ENCODE peak calls at places on chromosomes 6 and 20, in eight cellular contexts. U, E, A, H, S, C, D and K are unnamed samples.

GRCh38 chr20:61662226-61662945 is 403.3 kb downstream of the TAF4 start:
- DNase-seq in U (peak), E (no peak), A (no peak), H (no peak), S (no peak), C (peak), D (no peak), K (no peak)

GRCh38 chr20:48202774-48203173 is 417.5 kb upstream of the SULF2 start:
- DNase-seq in U (no peak), E (no peak), A (no peak), H (no peak), S (no peak), C (no peak), D (no peak), K (no peak)

GRCh38 chr20:57977588-57977987 is 250.9 kb downstream of the ANKRD60 start:
- DNase-seq in U (no peak), E (no peak), A (no peak), H (no peak), S (no peak), C (no peak), D (no peak), K (no peak)

GRCh38 chr6:5031150-5031549 is 27.3 kb upstream of the RPP40 start:
- DNase-seq in U (no peak), E (no peak), A (no peak), H (no peak), S (no peak), C (no peak), D (no peak), K (no peak)

GRCh38 chr6:13217206-13217905 is 111.0 kb downstream of the TBC1D7 start:
- DNase-seq in U (no peak), E (no peak), A (no peak), H (no peak), S (no peak), C (no peak), D (no peak), K (no peak)

GRCh38 chr20:20367681-20368413 is at the start of gene INSM1:
- DNase-seq in U (no peak), E (no peak), A (no peak), H (no peak), S (no peak), C (no peak), D (no peak), K (no peak)

GRCh38 chr6:170459451-170459850 is 93.7 kb downstream of the PSMB1 start:
- DNase-seq in U (peak), E (peak), A (no peak), H (no peak), S (no peak), C (no peak), D (no peak), K (no peak)

GRCh38 chr6:55276745-55277627 is 50.3 kb upstream of the GFRAL start:
- DNase-seq in U (peak), E (peak), A (no peak), H (no peak), S (peak), C (peak), D (no peak), K (no peak)

GRCh38 chr6:8088886-8089285 is 13.5 kb downstream of the EEF1E1 start:
- DNase-seq in U (no peak), E (no peak), A (no peak), H (no peak), S (no peak), C (no peak), D (no peak), K (no peak)

GRCh38 chr6:157158897-157159296 is 164.4 kb downstream of the TMEM242 start:
- DNase-seq in U (no peak), E (no peak), A (no peak), H (no peak), S (no peak), C (no peak), D (no peak), K (no peak)

GRCh38 chr6:36780517-36781210 is 58.6 kb downstream of the CPNE5 start:
- DNase-seq in U (no peak), E (no peak), A (no peak), H (no peak), S (peak), C (no peak), D (no peak), K (no peak)

GRCh38 chr6:10891960-10892359 is 5.1 kb downstream of the SYCP2L start:
- DNase-seq in U (no peak), E (no peak), A (no peak), H (no peak), S (no peak), C (no peak), D (no peak), K (no peak)

GRCh38 chr20:53735536-53736050 is 142.0 kb upstream of the ZNF217 start:
- DNase-seq in U (peak), E (peak), A (no peak), H (no peak), S (no peak), C (peak), D (no peak), K (no peak)

GRCh38 chr6:84791233-84791632 is 26.8 kb upstream of the TBX18 start:
- DNase-seq in U (no peak), E (no peak), A (no peak), H (no peak), S (no peak), C (no peak), D (no peak), K (no peak)

GRCh38 chr6:74137910-74138309 is 441.9 kb downstream of the CD109 start:
- DNase-seq in U (no peak), E (peak), A (no peak), H (no peak), S (no peak), C (no peak), D (no peak), K (no peak)

GRCh38 chr6:134990262-134990661 is 40.4 kb upstream of the ALDH8A1 start:
- DNase-seq in U (no peak), E (no peak), A (no peak), H (no peak), S (no peak), C (no peak), D (no peak), K (no peak)

GRCh38 chr20:3082306-3082951 is 2.1 kb downstream of the AVP start:
- DNase-seq in U (no peak), E (no peak), A (no peak), H (no peak), S (no peak), C (no peak), D (no peak), K (no peak)

GRCh38 chr20:59939052-59939878 is 840 bp downstream of the PPP1R3D start:
- DNase-seq in U (no peak), E (no peak), A (peak), H (no peak), S (peak), C (no peak), D (no peak), K (peak)

GRCh38 chr6:10429638-10430427 is 15.0 kb upstream of the TFAP2A start:
- DNase-seq in U (no peak), E (no peak), A (no peak), H (no peak), S (peak), C (no peak), D (no peak), K (no peak)

GRCh38 chr20:57618766-57619052 is 1.5 kb downstream of the ZBP1 start:
- DNase-seq in U (no peak), E (no peak), A (no peak), H (no peak), S (peak), C (no peak), D (no peak), K (no peak)

GRCh38 chr6:13428528-13429405 is 58.6 kb downstream of the GFOD1 start:
- DNase-seq in U (no peak), E (no peak), A (no peak), H (no peak), S (no peak), C (no peak), D (no peak), K (peak)